ENCODE peak calls at places on chromosomes 11 and 22, in eight cellular contexts. Q is astrocyte of the spinal cord, U is PC-3, W is transverse colon, K is fibroblast of pulmonary artery, J is tibial nerve, E is ovary, G is mesendoderm. L is an unnamed sample.

GRCh38 chr11:33733978-33734377 is 2.2 kb downstream of the CD59 start:
- DNase-seq in Q (no peak), K (peak), W (no peak), G (no peak), E (no peak), U (no peak), J (no peak), L (no peak)

GRCh38 chr11:119474682-119475596 is 52.0 kb upstream of the THY1 start:
- DNase-seq in K (peak), G (peak), J (peak), W (peak), Q (peak), U (peak), E (peak), L (peak)

GRCh38 chr11:28243596-28243995 is 135.4 kb downstream of the METTL15 start:
- DNase-seq in W (no peak), Q (peak), K (no peak), G (no peak), J (no peak), E (no peak), U (no peak), L (no peak)

GRCh38 chr11:11709447-11710239 is 87.8 kb upstream of the GALNT18 start:
- DNase-seq in K (no peak), W (no peak), J (no peak), Q (no peak), U (peak), G (no peak), E (no peak), L (peak)

GRCh38 chr11:79285756-79286155 is 155.1 kb downstream of the TENM4 start:
- DNase-seq in G (no peak), J (no peak), W (no peak), K (no peak), Q (no peak), E (no peak), U (no peak), L (no peak)

GRCh38 chr11:68498313-68498712 is 37.8 kb downstream of the PPP6R3 start:
- DNase-seq in E (no peak), Q (no peak), G (no peak), J (no peak), W (peak), U (no peak), K (peak), L (no peak)

GRCh38 chr11:3944198-3944597 is 88.7 kb downstream of the STIM1 start:
- DNase-seq in J (peak), Q (no peak), G (no peak), W (no peak), K (no peak), U (no peak), E (no peak), L (no peak)

GRCh38 chr11:827146-827860 is 416 bp upstream of the CRACR2B start:
- DNase-seq in W (peak), G (peak), J (no peak), E (no peak), Q (no peak), K (no peak), U (no peak), L (no peak)

GRCh38 chr11:120908521-120909181 is 115.3 kb upstream of the TBCEL start:
- DNase-seq in G (no peak), U (no peak), J (no peak), Q (no peak), K (no peak), E (no peak), W (no peak), L (peak)

GRCh38 chr11:1196516-1197391 is 26.1 kb upstream of the MUC5B start:
- DNase-seq in K (no peak), W (no peak), G (no peak), Q (no peak), J (no peak), E (no peak), U (no peak), L (no peak)

GRCh38 chr11:36564376-36565032 is 3.3 kb upstream of the RAG1 start:
- DNase-seq in E (peak), J (no peak), G (peak), U (peak), K (peak), W (peak), Q (peak), L (peak)

GRCh38 chr22:45912910-45913309 is 64.1 kb downstream of the WNT7B start:
- DNase-seq in J (no peak), G (no peak), W (no peak), E (no peak), K (no peak), U (no peak), Q (no peak), L (no peak)

GRCh38 chr11:72141066-72141465 is 5.5 kb downstream of the FOLR3 start:
- DNase-seq in E (no peak), J (no peak), G (no peak), U (peak), W (no peak), Q (peak), K (peak), L (peak)

GRCh38 chr11:5719703-5720495 is 16.3 kb upstream of the OR56B1 start:
- DNase-seq in U (no peak), G (no peak), K (no peak), J (no peak), E (no peak), Q (peak), W (no peak), L (no peak)

GRCh38 chr11:119585038-119585666 is 143.8 kb downstream of the NECTIN1 start:
- DNase-seq in E (no peak), W (peak), G (peak), Q (peak), K (no peak), U (peak), J (no peak), L (peak)

GRCh38 chr11:2302280-2302843 is 549 bp downstream of the TSPAN32 start:
- DNase-seq in J (no peak), U (no peak), E (no peak), Q (no peak), G (no peak), K (no peak), W (no peak), L (no peak)

GRCh38 chr11:110833033-110833484 is 120.8 kb upstream of the ARHGAP20 start:
- DNase-seq in K (peak), U (peak), W (no peak), G (no peak), J (no peak), Q (peak), E (no peak), L (peak)

GRCh38 chr11:79441159-79441875 is 487 bp upstream of the TENM4 start:
- DNase-seq in K (no peak), E (peak), G (peak), W (no peak), Q (peak), J (no peak), U (no peak), L (no peak)

GRCh38 chr11:29914203-29914930 is 102.5 kb downstream of the KCNA4 start:
- DNase-seq in W (no peak), Q (no peak), J (no peak), G (no peak), U (no peak), E (no peak), K (peak), L (peak)

GRCh38 chr22:31291403-31291715 is 929 bp downstream of the PIK3IP1 start:
- DNase-seq in U (no peak), K (no peak), Q (no peak), W (no peak), G (no peak), E (no peak), J (no peak), L (no peak)

DNA sequence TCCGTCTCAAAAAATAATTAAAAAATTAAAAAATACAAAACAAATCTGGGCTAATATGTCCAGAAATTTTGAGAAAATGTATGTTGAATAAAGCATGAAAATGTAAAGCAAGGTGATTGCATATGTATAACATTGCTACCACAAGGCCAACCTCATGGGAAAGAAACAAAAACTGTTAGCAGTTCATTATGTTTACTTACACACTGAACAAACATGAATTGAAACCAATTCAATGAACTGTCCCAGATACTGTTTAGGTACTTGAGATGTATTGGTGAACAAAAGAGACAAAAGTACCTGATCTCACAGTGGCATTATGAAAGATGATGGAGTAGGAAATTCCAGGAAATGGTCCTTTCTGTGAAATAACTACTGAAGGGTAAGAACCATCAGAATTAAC is 43.8 kb upstream of the IGLL5 start:
- DNase-seq in Q (no peak), G (no peak), K (no peak), E (no peak), U (no peak), J (no peak), W (no peak), L (no peak)
- H3K4me3 ChIP-seq in Q (no peak), G (no peak), K (no peak), E (no peak), U (no peak), J (no peak), W (no peak), L (no peak)

DNA sequence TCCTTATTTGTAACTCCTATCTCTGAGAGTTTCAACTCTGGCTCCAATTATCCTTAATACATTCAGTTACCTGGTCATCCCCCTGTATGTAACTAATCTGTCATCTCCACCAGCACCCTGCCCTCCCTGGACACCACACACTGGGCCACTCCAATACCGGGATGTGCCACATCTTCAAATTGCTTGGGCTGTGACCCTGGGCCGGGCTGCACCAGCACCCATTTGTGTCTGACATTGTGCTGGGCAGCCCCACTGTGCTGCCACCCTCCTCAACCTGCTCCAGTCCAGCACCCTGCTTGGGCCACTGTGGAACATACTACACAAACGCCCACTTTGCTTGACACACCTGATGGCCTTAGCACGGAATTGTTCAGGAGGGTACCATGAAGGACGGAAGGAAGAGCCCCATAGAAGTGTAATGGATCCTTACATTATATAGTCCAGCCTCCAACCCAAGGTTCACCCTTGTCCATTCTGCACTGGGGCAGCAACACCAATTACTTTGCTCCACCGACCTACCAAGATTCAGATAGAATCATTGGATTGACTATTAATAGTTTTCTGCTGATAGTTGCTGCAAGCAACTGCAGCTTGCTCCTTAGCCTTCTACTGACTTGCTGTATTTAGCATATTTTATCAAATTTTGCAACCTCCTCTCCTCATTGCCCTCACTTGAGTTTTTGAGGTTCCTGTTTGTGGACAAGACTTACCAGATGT is 2.0 kb upstream of the USP18 start:
- DNase-seq in E (no peak), U (no peak), Q (no peak), G (no peak), W (no peak), J (no peak), K (no peak), L (no peak)
- H3K4me3 ChIP-seq in E (no peak), U (no peak), Q (no peak), G (no peak), W (no peak), J (no peak), K (no peak), L (no peak)

GRCh38 chr11:45899086-45899447 is 8.0 kb downstream of the FREY1 start:
- DNase-seq in U (no peak), E (no peak), J (no peak), G (no peak), Q (no peak), W (no peak), K (no peak), L (no peak)
- H3K4me3 ChIP-seq in U (no peak), E (peak), J (peak), G (no peak), Q (no peak), W (no peak), K (no peak), L (no peak)

GRCh38 chr22:37427128-37427710 is at the start of gene ELFN2:
- DNase-seq in J (no peak), E (no peak), U (peak), K (no peak), Q (peak), G (no peak), W (no peak), L (peak)
- H3K4me3 ChIP-seq in J (peak), E (peak), U (peak), K (peak), Q (peak), G (no peak), W (peak), L (peak)

GRCh38 chr22:41910050-41910598 is 4.8 kb downstream of the SHISA8 start:
- DNase-seq in Q (no peak), G (peak), E (no peak), U (no peak), J (no peak), K (no peak), W (no peak), L (peak)
- H3K4me3 ChIP-seq in Q (no peak), G (no peak), E (peak), U (peak), J (peak), K (no peak), W (no peak), L (no peak)

GRCh38 chr11:67271548-67272284 is 5.4 kb downstream of the GRK2 start:
- DNase-seq in G (no peak), J (peak), Q (no peak), W (peak), K (no peak), E (peak), U (no peak), L (no peak)
- H3K4me3 ChIP-seq in G (no peak), J (no peak), Q (no peak), W (no peak), K (no peak), E (no peak), U (no peak), L (no peak)

GRCh38 chr22:20316217-20316843 is 3.5 kb downstream of the DGCR6L start:
- DNase-seq in K (no peak), G (no peak), J (no peak), E (no peak), U (no peak), W (peak), Q (no peak), L (no peak)

GRCh38 chr22:20319041-20319744 is 667 bp downstream of the DGCR6L start:
- DNase-seq in G (peak), K (peak), U (no peak), Q (peak), J (no peak), W (no peak), E (no peak), L (no peak)

GRCh38 chr22:20319745-20320658 is at the start of gene DGCR6L:
- DNase-seq in J (peak), G (peak), K (peak), E (peak), W (peak), Q (peak), U (peak), L (peak)

GRCh38 chr22:20315337-20316216 is 4.3 kb downstream of the DGCR6L start:
- DNase-seq in Q (no peak), G (no peak), W (peak), E (no peak), K (no peak), U (no peak), J (no peak), L (no peak)

DNA sequence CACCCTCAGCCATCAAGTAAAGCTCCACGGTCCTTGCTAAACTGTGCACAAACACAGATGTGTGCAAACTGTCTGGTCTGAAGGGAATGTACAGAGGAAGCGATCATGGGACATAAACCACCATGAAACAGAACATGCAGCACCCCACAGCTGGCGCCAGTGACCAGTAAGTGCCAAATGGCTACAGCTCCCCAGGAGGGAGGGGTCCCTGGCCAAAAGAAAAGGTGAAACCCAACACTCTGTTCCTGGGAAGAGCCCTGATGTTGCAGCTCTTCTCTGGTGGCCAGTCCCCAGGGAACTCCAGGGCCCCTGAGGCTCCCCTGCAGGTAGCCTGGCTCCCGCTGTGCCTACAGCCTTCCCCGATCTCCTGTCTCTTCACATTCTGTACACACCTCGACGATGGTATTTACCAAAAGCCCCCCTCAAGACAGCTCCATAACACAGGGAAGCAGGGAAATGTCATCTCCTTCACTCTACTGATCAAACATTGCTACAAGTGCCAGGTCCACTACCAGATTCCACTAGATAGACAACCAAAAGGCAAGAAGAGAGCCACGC is 2.9 kb downstream of the DGCR6L start:
- DNase-seq in E (no peak), Q (no peak), U (no peak), J (no peak), W (peak), K (no peak), G (no peak), L (no peak)
- H3K4me3 ChIP-seq in E (no peak), Q (no peak), U (no peak), J (no peak), W (no peak), K (no peak), G (no peak), L (no peak)

GRCh38 chr22:22043296-22044078 is 60.9 kb upstream of the TOP3B start:
- DNase-seq in E (no peak), G (no peak), J (no peak), W (no peak), K (no peak), Q (no peak), U (no peak), L (no peak)
- H3K4me3 ChIP-seq in E (no peak), G (no peak), J (no peak), W (no peak), K (no peak), Q (no peak), U (no peak), L (no peak)

L was measured in epithelial cell of esophagus.